ENCODE peak calls at places on chromosomes 2 and 18, in six cellular contexts. S is HepG2, Z is H1, Y is GM12878, D is SK-N-SH, P is K562. Q is an unnamed sample.

GRCh38 chr2:212712991-212713390 is 174.4 kb upstream of the ERBB4 start:
- DNase-seq in S (no peak), Z (no peak), Y (no peak), D (no peak), P (no peak), Q (no peak)

GRCh38 chr2:151197184-151198070 is 64.2 kb downstream of the RBM43 start:
- DNase-seq in S (no peak), Z (no peak), Y (no peak), D (no peak), P (no peak), Q (no peak)

GRCh38 chr2:122451040-122451439 is 695.6 kb downstream of the TSN start:
- DNase-seq in S (peak), Z (no peak), Y (no peak), D (peak), P (no peak), Q (no peak)

GRCh38 chr2:150047731-150048130 is 439.7 kb downstream of the RND3 start:
- DNase-seq in S (no peak), Z (no peak), Y (no peak), D (no peak), P (no peak), Q (no peak)

GRCh38 chr18:3982541-3982940 is 472.6 kb downstream of the DLGAP1 start:
- DNase-seq in S (no peak), Z (no peak), Y (no peak), D (no peak), P (no peak), Q (no peak)

GRCh38 chr2:82650038-82650437 is 1809.0 kb downstream of the SUCLG1 start:
- DNase-seq in S (no peak), Z (no peak), Y (no peak), D (no peak), P (no peak), Q (no peak)

GRCh38 chr2:143473206-143473605 is 344.0 kb downstream of the ARHGAP15 start:
- DNase-seq in S (no peak), Z (no peak), Y (no peak), D (no peak), P (no peak), Q (no peak)

GRCh38 chr2:230665263-230665691 is 47.4 kb upstream of the CAB39 start:
- DNase-seq in S (no peak), Z (no peak), Y (peak), D (no peak), P (no peak), Q (no peak)

GRCh38 chr2:118496467-118496866 is 351.0 kb downstream of the EN1 start:
- DNase-seq in S (no peak), Z (no peak), Y (no peak), D (no peak), P (no peak), Q (no peak)

GRCh38 chr18:7415081-7415894 is 151.8 kb upstream of the PTPRM start:
- DNase-seq in S (no peak), Z (no peak), Y (no peak), D (no peak), P (no peak), Q (no peak)

GRCh38 chr2:239910851-239911629 is 114.1 kb downstream of the NDUFA10 start:
- DNase-seq in S (no peak), Z (no peak), Y (no peak), D (no peak), P (no peak), Q (no peak)

GRCh38 chr18:4017479-4017878 is 437.6 kb downstream of the DLGAP1 start:
- DNase-seq in S (no peak), Z (no peak), Y (no peak), D (no peak), P (peak), Q (peak)

GRCh38 chr2:17915099-17915498 is 36.6 kb downstream of the KCNS3 start:
- DNase-seq in S (no peak), Z (no peak), Y (no peak), D (no peak), P (no peak), Q (no peak)

GRCh38 chr2:232524771-232525170 is 1.2 kb upstream of the CHRND start:
- DNase-seq in S (no peak), Z (no peak), Y (no peak), D (no peak), P (no peak), Q (no peak)

GRCh38 chr2:234880551-234881211 is 71.1 kb upstream of the SH3BP4 start:
- DNase-seq in S (peak), Z (no peak), Y (no peak), D (no peak), P (no peak), Q (peak)

GRCh38 chr2:117972466-117973123 is 41.3 kb downstream of the CCDC93 start:
- DNase-seq in S (no peak), Z (no peak), Y (no peak), D (no peak), P (no peak), Q (no peak)

GRCh38 chr2:21438949-21439348 is 315.2 kb downstream of the TDRD15 start:
- DNase-seq in S (no peak), Z (no peak), Y (no peak), D (no peak), P (no peak), Q (no peak)

GRCh38 chr2:120036145-120036544 is 23.3 kb downstream of the EPB41L5 start:
- DNase-seq in S (no peak), Z (no peak), Y (no peak), D (no peak), P (no peak), Q (no peak)
- TF ChIP-seq SIN3A in S (no peak), Z (no peak), Y (no peak), D (no peak), P (no peak), Q (no peak)

DNA sequence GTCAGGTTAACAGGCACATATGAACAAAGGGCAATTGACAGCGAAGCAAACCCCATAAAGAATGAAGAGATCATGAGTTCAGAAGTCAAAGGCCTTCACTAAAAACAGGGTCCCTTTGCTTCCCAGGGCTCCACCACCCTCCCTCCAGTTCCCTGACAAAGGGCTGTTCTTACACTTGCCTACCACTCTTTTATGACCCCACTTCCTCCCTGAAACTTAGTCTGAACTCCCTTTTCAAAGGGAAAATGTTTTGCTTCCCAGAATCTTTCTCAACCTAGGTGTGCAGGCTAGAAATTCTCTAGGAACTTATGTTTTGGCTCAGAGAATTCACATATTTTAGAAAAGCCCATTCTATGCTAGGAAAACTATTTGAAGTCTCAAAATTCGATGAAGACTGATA is 86.0 kb upstream of the ITGA4 start:
- DNase-seq in S (no peak), Z (no peak), Y (no peak), D (no peak), P (no peak), Q (no peak)
- H3K4me2 ChIP-seq in S (no peak), Z (no peak), Y (no peak), D (no peak), P (no peak), Q (no peak)

DNA sequence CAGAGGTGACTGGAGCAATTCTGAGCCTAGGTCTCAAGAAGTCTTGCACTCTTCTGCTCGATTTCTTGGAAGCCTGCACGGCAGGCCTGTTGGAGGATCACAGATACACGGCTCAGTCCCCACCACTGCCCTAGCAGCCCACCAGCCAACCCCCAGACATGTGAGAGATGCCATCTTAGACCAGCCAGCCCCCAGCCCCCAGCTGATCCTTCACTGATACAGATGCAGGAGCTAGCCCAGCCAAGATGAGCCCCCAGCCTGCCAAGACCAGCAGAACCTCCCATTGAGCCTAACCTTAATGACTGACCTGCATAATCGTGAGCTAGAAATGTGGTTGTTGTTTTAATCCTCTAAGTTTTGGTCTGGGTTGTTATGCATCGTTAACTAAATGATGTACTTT is 47.5 kb downstream of the INHBB start:
- DNase-seq in S (no peak), Z (no peak), Y (no peak), D (no peak), P (no peak), Q (no peak)
- TF ChIP-seq SIN3A in S (no peak), Z (no peak), Y (no peak), D (no peak), P (no peak), Q (no peak)

GRCh38 chr2:156511803-156512202 is 75.6 kb downstream of the GPD2 start:
- DNase-seq in S (no peak), Z (no peak), Y (no peak), D (no peak), P (no peak), Q (no peak)

GRCh38 chr2:156513219-156513618 is 77.0 kb downstream of the GPD2 start:
- DNase-seq in S (no peak), Z (no peak), Y (no peak), D (no peak), P (no peak), Q (no peak)

GRCh38 chr2:156512451-156512850 is 76.3 kb downstream of the GPD2 start:
- DNase-seq in S (no peak), Z (no peak), Y (no peak), D (no peak), P (no peak), Q (no peak)

GRCh38 chr2:156505696-156506095 is 69.5 kb downstream of the GPD2 start:
- DNase-seq in S (no peak), Z (no peak), Y (no peak), D (no peak), P (no peak), Q (no peak)

DNA sequence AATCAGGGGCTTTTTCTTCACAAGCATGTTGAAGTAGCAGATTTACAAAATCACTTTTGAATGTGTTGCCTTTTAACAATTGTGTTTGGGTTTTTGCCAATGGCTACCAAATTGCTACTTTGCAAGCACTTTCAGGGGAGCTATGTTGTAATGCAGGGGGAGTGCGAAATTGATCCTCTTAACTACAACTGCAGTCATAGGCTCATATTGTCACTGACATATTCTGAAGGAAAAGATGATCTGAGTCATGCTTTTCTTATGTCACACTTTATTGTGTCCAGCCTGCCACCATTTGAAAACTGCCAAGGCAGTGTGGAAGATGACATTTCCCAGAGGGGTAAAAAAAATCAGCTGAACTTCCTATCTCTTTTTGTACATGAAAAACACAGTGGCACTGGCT is 74.9 kb downstream of the GPD2 start:
- DNase-seq in S (no peak), Z (no peak), Y (no peak), D (no peak), P (no peak), Q (no peak)
- H3K4me2 ChIP-seq in S (no peak), Z (no peak), Y (no peak), D (no peak), P (no peak), Q (no peak)

GRCh38 chr2:85213893-85214512 is 80.8 kb downstream of the TCF7L1 start:
- DNase-seq in S (no peak), Z (no peak), Y (no peak), D (no peak), P (no peak), Q (no peak)
- TF ChIP-seq SIN3A in S (no peak), Z (no peak), Y (no peak), D (no peak), P (no peak), Q (no peak)

DNA sequence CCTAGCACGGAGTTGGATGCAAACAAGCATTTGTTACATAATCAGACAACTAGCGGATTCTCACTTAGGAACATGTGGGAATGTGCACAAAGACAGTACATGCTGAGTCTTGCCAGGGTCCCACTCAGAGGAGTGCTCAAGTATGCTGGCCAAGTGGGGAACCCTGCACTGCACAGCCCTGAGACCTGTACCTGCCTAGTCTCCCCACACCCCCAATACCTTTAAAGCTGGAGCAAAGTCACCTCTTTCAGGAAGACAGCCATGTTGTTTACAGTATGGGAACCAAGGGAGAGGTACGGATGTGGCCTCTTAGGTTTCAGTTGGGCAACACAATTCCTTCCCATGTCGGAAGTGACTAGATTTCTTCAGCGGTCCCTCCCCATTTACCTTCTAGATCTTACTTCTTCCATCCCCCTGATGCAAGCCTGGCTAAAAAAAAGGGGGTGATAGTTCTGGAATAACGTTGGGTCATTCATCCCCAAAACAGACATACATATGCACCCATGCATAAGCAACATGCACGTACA is 10.7 kb downstream of the CXCR1 start:
- DNase-seq in S (no peak), Z (no peak), Y (no peak), D (no peak), P (no peak), Q (no peak)
- H3K4me2 ChIP-seq in S (no peak), Z (no peak), Y (no peak), D (no peak), P (no peak), Q (no peak)

DNA sequence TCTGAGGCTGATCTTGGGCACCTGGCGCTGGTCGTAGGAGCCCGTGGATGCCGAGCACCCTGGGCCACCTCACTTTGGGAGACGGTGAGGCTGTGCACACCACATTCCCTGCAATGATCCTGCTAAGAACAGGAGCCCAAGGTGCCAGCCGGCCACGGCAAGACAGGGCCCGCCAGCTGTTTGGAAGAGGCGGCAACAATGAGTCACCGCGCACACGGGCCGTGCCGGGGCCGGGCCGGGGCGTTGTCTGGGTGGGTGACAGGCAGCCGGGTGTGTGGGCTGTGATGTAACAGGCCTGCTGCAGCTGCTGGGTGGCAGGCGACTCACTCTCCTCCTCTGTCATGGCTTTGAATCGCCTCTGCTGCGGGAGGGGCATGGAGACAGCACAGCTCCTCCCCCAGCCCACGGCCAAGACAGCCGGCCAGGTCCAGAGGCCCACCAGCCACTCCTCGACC is 49.7 kb upstream of the ODC1 start:
- DNase-seq in S (peak), Z (peak), Y (no peak), D (peak), P (peak), Q (peak)
- TF ChIP-seq SIN3A in S (no peak), Z (no peak), Y (no peak), D (peak), P (no peak), Q (peak)

DNA sequence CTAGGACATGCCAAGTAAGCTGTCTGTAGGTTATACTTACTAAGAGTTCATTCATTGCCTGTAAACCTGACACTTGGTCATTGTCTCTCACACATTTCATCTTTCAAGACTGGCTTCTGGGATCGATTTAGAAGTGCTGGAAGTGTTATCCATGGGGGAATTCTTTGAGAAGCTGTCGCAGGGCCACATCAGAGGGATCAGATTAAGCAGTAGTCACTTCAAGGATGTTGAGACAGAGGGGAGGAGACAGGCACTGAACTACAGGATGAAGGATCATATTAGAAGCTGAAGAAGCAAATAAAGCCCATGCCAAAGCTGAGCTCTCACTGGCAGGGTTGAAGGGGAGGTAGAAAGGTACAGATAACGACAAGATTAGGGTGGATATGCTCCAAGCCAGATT is 49.0 kb downstream of the CDK15 start:
- DNase-seq in S (no peak), Z (no peak), Y (no peak), D (no peak), P (no peak), Q (no peak)
- H3K4me2 ChIP-seq in S (no peak), Z (no peak), Y (no peak), D (peak), P (no peak), Q (no peak)

DNA sequence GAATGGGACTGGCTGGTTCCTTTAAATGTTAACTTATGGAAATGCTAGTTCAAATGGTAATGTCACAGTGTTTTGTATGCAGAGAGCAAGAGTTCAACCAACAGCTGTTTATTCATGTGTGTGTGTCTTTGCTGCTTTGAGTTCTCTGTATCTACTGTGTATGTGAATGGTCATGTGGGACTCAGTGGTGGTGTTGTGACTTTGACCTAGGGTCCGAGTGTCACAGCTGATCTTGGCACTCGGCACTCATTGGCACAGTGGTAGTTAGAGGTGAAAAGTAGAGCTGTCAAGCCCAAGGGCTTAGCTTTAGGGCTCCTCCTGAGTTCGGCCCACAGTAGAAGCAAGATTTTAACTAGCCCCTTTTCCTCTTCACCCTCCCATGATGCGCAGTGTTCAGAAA is 114.6 kb downstream of the NRP2 start:
- DNase-seq in S (no peak), Z (no peak), Y (no peak), D (no peak), P (no peak), Q (no peak)
- TF ChIP-seq SIN3A in S (no peak), Z (no peak), Y (no peak), D (no peak), P (no peak), Q (no peak)